ENCODE peak calls at places on chromosome 7, in ten cellular contexts. H, A, O, P, Z, R, T, L, D and W are unnamed samples.
A peak's percentile ranks its signal among the peaks of the same experiment; 100 is the strongest.

GRCh38 chr7:114554781-114555537 is 140.3 kb downstream of the FOXP2 start:
- DNase-seq in H (no peak), A (peak; percentile 14), O (no peak), P (peak; percentile 8), Z (no peak), R (peak; percentile 74), T (peak; percentile 44), L (no peak), D (no peak), W (peak; percentile 34)

GRCh38 chr7:44223362-44224114 is 22.8 kb downstream of the YKT6 start:
- DNase-seq in H (no peak), A (no peak), O (no peak), P (no peak), Z (no peak), R (peak; percentile 51), T (no peak), L (no peak), D (no peak), W (no peak)

GRCh38 chr7:157558516-157558874 is 221.7 kb downstream of the DNAJB6 start:
- DNase-seq in H (no peak), A (no peak), O (no peak), P (no peak), Z (no peak), R (no peak), T (no peak), L (no peak), D (no peak), W (no peak)

GRCh38 chr7:100444311-100445278 is 8.3 kb upstream of the PPP1R35 start:
- DNase-seq in H (no peak), A (no peak), O (no peak), P (no peak), Z (no peak), R (peak; percentile 66), T (peak; percentile 88), L (no peak), D (no peak), W (peak; percentile 58)

GRCh38 chr7:94540428-94540827 is 30.8 kb downstream of the CASD1 start:
- DNase-seq in H (no peak), A (no peak), O (no peak), P (no peak), Z (no peak), R (no peak), T (no peak), L (no peak), D (no peak), W (peak; percentile 18)

GRCh38 chr7:18420758-18421157 is 74.8 kb upstream of the HDAC9 start:
- DNase-seq in H (no peak), A (no peak), O (no peak), P (no peak), Z (no peak), R (no peak), T (no peak), L (no peak), D (no peak), W (no peak)

GRCh38 chr7:52777423-52777822 is 258.0 kb upstream of the POM121L12 start:
- DNase-seq in H (no peak), A (no peak), O (no peak), P (no peak), Z (no peak), R (no peak), T (no peak), L (no peak), D (no peak), W (no peak)

GRCh38 chr7:111384065-111384891 is 178.0 kb downstream of the IMMP2L start:
- DNase-seq in H (peak; percentile 35), A (peak; percentile 5), O (no peak), P (no peak), Z (no peak), R (no peak), T (peak; percentile 44), L (no peak), D (no peak), W (peak; percentile 39)

GRCh38 chr7:28173531-28173930 is 7.1 kb downstream of the JAZF1 start:
- DNase-seq in H (no peak), A (no peak), O (no peak), P (no peak), Z (no peak), R (no peak), T (no peak), L (no peak), D (no peak), W (no peak)